ENCODE peak calls at places on chromosomes 1 and 21, in ten cellular contexts. V is aorta; H is PC-3; F is osteoblast; W is uterus; G is cardiac muscle cell; X is CD4-positive, alpha-beta T cell; E is transverse colon; Y is heart right ventricle; O is adrenal gland. K is an unnamed sample. For H3K27me3, the result is how much of the 10 kb centered on the place peaks cover.

GRCh38 chr1:224168859-224169380 is 14.1 kb upstream of the DEGS1 start:
- DNase-seq in V (no peak), H (peak), F (peak), W (peak), G (no peak), X (no peak), E (no peak), Y (peak), O (no peak), K (peak)

GRCh38 chr1:21490774-21491482 is 18.3 kb upstream of the ALPL start:
- DNase-seq in V (no peak), H (peak), F (peak), W (no peak), G (no peak), X (no peak), E (peak), Y (no peak), O (peak), K (no peak)

GRCh38 chr1:153742411-153743142 is 14.7 kb downstream of the INTS3 start:
- DNase-seq in V (no peak), H (no peak), F (peak), W (no peak), G (no peak), X (no peak), E (no peak), Y (no peak), O (peak), K (no peak)

GRCh38 chr1:246632584-246633168 is 66.4 kb downstream of the CNST start:
- DNase-seq in V (no peak), H (no peak), F (peak), W (no peak), G (no peak), X (no peak), E (no peak), Y (no peak), O (no peak), K (no peak)

GRCh38 chr1:201456499-201457309 is 12.3 kb downstream of the PHLDA3 start:
- DNase-seq in V (peak), H (peak), F (peak), W (peak), G (no peak), X (no peak), E (peak), Y (peak), O (peak), K (peak)

GRCh38 chr21:43345746-43346409 is 81.1 kb downstream of the SIK1 start:
- DNase-seq in V (no peak), H (peak), F (peak), W (no peak), G (no peak), X (no peak), E (no peak), Y (no peak), O (no peak), K (no peak)

GRCh38 chr1:200880212-200880611 is 7.4 kb downstream of the GPR25 start:
- DNase-seq in V (no peak), H (no peak), F (no peak), W (no peak), G (no peak), X (no peak), E (no peak), Y (no peak), O (peak), K (no peak)

GRCh38 chr21:35106246-35106835 is 57.2 kb upstream of the RUNX1 start:
- DNase-seq in V (no peak), H (no peak), F (no peak), W (no peak), G (peak), X (no peak), E (no peak), Y (peak), O (no peak), K (no peak)

GRCh38 chr1:9075023-9075422 is 5.6 kb upstream of the SLC2A5 start:
- DNase-seq in V (no peak), H (peak), F (no peak), W (no peak), G (no peak), X (no peak), E (no peak), Y (no peak), O (no peak), K (no peak)

GRCh38 chr1:247268390-247269045 is 12.6 kb downstream of the VN1R5 start:
- DNase-seq in V (no peak), H (no peak), F (no peak), W (no peak), G (no peak), X (no peak), E (no peak), Y (no peak), O (no peak), K (no peak)

GRCh38 chr1:220910021-220910420 is 30.8 kb downstream of the HLX start:
- DNase-seq in V (no peak), H (no peak), F (no peak), W (no peak), G (no peak), X (no peak), E (no peak), Y (no peak), O (no peak), K (no peak)

GRCh38 chr1:16677552-16678423 is 11.0 kb upstream of the RNU1-3 start:
- DNase-seq in V (peak), H (peak), F (peak), W (peak), G (peak), X (peak), E (peak), Y (no peak), O (peak), K (no peak)

GRCh38 chr1:192485692-192486436 is 89.7 kb upstream of the RGS1 start:
- DNase-seq in V (peak), H (peak), F (peak), W (peak), G (no peak), X (no peak), E (peak), Y (peak), O (peak), K (peak)

GRCh38 chr1:14894811-14895524 is 258.6 kb upstream of the TMEM51 start:
- DNase-seq in V (no peak), H (peak), F (no peak), W (no peak), G (no peak), X (no peak), E (peak), Y (no peak), O (no peak), K (no peak)

GRCh38 chr1:40893946-40894345 is 31.8 kb upstream of the CITED4 start:
- DNase-seq in V (no peak), H (no peak), F (no peak), W (no peak), G (no peak), X (no peak), E (no peak), Y (no peak), O (no peak), K (no peak)
- H3K27me3 ChIP-seq in V (under half), H (under half), F (under half), W (under half), G (under half), X (under half), E (under half), Y (under half), O (under half), K (under half)

GRCh38 chr1:110067957-110068645 is 2.4 kb downstream of the ALX3 start:
- DNase-seq in V (peak), H (no peak), F (peak), W (no peak), G (peak), X (no peak), E (no peak), Y (no peak), O (no peak), K (no peak)

GRCh38 chr1:110070282-110070967 is at the start of gene ALX3:
- DNase-seq in V (no peak), H (no peak), F (peak), W (no peak), G (peak), X (no peak), E (no peak), Y (no peak), O (no peak), K (no peak)

GRCh38 chr1:110070968-110071307 is 466 bp upstream of the ALX3 start:
- DNase-seq in V (no peak), H (no peak), F (peak), W (no peak), G (no peak), X (no peak), E (no peak), Y (no peak), O (no peak), K (no peak)

GRCh38 chr1:110068646-110069301 is 1.7 kb downstream of the ALX3 start:
- DNase-seq in V (peak), H (no peak), F (peak), W (no peak), G (peak), X (no peak), E (no peak), Y (no peak), O (no peak), K (no peak)

DNA sequence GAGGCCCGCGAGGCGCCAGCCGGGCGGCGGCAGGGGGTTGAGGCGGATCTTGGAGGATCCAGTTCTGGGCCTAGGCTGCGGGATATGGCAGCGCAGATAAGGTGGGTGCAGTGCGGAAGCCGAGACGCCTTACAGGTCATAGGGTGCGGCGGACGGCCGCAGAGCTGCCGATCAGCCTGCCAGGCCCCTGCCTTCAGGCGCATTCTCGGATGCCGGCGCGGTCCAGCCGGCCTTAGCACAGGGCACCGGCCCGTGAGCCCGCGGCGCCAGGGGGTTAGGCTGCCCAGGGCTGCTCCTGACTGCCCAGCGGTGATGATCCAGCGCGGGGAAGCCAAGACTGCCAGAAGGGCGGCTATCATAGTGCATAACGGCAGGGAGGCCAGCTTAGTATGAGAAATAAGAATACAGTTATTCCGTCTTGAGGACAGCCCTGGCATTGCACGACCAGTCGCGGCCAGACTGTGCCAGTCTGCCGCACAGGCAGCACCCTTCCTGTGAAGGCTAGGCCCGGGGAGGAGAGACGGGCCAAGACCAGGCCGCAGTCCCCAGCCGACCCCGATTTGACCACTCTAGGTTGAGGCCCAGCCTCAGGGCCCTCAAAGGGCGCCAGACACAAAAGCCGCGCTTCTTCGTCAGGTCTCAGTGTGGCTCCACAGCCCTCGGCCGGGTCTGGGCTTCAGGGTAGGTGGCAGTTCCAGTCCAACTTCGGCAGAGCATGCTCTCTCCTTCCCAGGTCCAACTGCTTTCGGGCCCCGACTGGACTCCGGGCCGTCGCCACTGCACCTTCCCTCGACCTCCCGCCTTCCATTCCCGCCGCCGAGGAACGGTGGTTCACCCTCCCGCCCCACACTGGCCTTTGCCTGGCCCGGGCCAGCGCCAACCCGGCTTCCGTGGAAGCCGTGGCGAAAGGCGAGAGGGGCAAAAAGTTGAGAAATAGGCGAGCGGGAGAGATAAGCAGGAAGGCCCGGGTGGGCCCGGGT is 880 bp downstream of the ALX3 start:
- DNase-seq in V (no peak), H (no peak), F (peak), W (no peak), G (peak), X (no peak), E (no peak), Y (no peak), O (no peak), K (no peak)
- H3K27me3 ChIP-seq in V (under half), H (under half), F (half or more), W (under half), G (half or more), X (half or more), E (half or more), Y (half or more), O (under half), K (under half)

GRCh38 chr1:210686841-210687240 is 358.1 kb downstream of the HHAT start:
- DNase-seq in V (no peak), H (no peak), F (peak), W (no peak), G (no peak), X (no peak), E (no peak), Y (no peak), O (no peak), K (no peak)
- H3K27me3 ChIP-seq in V (under half), H (under half), F (under half), W (under half), G (under half), X (under half), E (under half), Y (under half), O (under half), K (under half)

DNA sequence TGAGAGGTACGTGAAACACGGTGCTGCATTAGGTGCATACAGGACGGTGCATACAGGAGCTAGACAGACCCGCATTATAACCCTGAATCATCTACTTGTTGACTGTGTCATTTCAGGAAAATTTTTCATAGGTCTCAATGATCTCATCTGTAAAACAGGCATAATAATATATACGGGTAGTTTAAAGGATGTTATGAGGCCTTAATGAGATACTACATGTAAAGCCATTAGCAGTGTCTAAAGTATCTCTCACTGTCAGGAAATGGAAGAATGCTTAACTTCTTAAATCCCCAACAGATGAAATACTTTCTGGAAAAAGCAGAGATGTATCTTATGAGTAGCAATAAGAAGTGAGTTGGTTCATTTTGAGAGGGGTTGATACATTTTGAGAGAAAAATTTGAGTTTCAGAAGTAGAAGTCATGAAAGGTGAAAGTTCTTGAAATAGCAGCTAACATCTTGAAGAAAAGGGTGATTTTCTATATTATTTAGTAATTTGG is 669.6 kb downstream of the PTPRC start:
- DNase-seq in V (no peak), H (no peak), F (no peak), W (no peak), G (no peak), X (no peak), E (no peak), Y (no peak), O (no peak), K (no peak)
- H3K27me3 ChIP-seq in V (under half), H (under half), F (under half), W (under half), G (under half), X (under half), E (under half), Y (under half), O (under half), K (under half)

GRCh38 chr21:37159949-37160348 is 86.9 kb downstream of the TTC3 start:
- DNase-seq in V (no peak), H (no peak), F (no peak), W (no peak), G (no peak), X (no peak), E (no peak), Y (no peak), O (no peak), K (no peak)

GRCh38 chr21:37155216-37155615 is 82.2 kb downstream of the TTC3 start:
- DNase-seq in V (no peak), H (peak), F (no peak), W (no peak), G (no peak), X (no peak), E (no peak), Y (no peak), O (no peak), K (no peak)

GRCh38 chr21:37159053-37159776 is 86.2 kb downstream of the TTC3 start:
- DNase-seq in V (no peak), H (no peak), F (no peak), W (no peak), G (no peak), X (no peak), E (no peak), Y (no peak), O (no peak), K (no peak)

GRCh38 chr21:37153935-37154350 is 80.9 kb downstream of the TTC3 start:
- DNase-seq in V (no peak), H (peak), F (no peak), W (peak), G (no peak), X (no peak), E (peak), Y (peak), O (peak), K (no peak)

DNA sequence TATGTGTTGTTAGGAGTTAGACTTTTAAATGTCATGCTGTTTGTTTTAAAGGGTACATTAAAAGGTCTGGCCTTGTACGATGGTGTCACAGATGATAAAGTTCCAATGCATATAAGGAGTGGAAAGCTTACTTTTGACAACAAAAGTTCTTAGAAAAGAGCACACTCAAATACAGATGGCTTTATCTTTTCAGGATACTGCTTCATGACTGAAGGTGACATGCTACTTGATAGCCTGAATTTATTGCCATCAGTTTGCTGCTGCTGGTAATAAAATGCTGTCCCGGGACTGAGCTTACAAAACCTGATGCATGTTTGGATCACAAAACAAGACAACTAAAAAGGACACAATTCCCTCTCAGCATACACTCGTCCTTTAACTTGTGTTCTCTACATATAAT is 84.9 kb downstream of the TTC3 start:
- DNase-seq in V (no peak), H (no peak), F (no peak), W (no peak), G (no peak), X (no peak), E (no peak), Y (no peak), O (no peak), K (no peak)
- H3K27me3 ChIP-seq in V (under half), H (under half), F (under half), W (under half), G (under half), X (under half), E (under half), Y (under half), O (under half), K (under half)

GRCh38 chr1:172704446-172705176 is 45.7 kb downstream of the FASLG start:
- DNase-seq in V (no peak), H (no peak), F (no peak), W (no peak), G (no peak), X (no peak), E (no peak), Y (no peak), O (no peak), K (no peak)
- H3K27me3 ChIP-seq in V (under half), H (under half), F (under half), W (under half), G (under half), X (under half), E (under half), Y (under half), O (under half), K (under half)